ENCODE peak calls at places on chromosomes 1 and 21, in seven cellular contexts. F is H1, S is H9, T is mesendoderm, G is neuronal stem cell, J is mesenchymal stem cell, V is trophoblast cell. I is an unnamed sample.
A peak's percentile ranks its signal among the peaks of the same experiment; 100 is the strongest.

GRCh38 chr1:24086466-24086865 is 25.5 kb downstream of the MYOM3 start:
- DNase-seq in J (no peak), V (no peak), F (no peak), G (no peak), T (no peak), S (no peak), I (no peak)

GRCh38 chr1:234902774-234903173 is 225.9 kb downstream of the TOMM20 start:
- DNase-seq in F (no peak), J (no peak), T (no peak), G (no peak), V (no peak), S (no peak), I (no peak)

GRCh38 chr1:233183226-233184020 is 112.1 kb downstream of the PCNX2 start:
- DNase-seq in F (no peak), V (no peak), S (no peak), T (peak; percentile 81), J (peak; percentile 58), G (peak; percentile 9), I (peak; percentile 63)

GRCh38 chr1:187517508-187517907 is 688.8 kb downstream of the PLA2G4A start:
- DNase-seq in G (no peak), T (no peak), J (no peak), F (no peak), S (no peak), V (no peak), I (no peak)

GRCh38 chr1:51373898-51374297 is 43.5 kb upstream of the TTC39A start:
- DNase-seq in S (no peak), T (no peak), V (no peak), J (no peak), G (no peak), F (no peak), I (peak; percentile 5)

GRCh38 chr1:6580588-6581270 is 935 bp downstream of the ZBTB48 start:
- DNase-seq in G (no peak), V (no peak), T (peak; percentile 46), J (peak; percentile 63), F (no peak), S (no peak), I (no peak)

GRCh38 chr1:19006000-19006399 is 49.5 kb upstream of the IFFO2 start:
- DNase-seq in T (peak; percentile 48), S (peak; percentile 67), V (no peak), G (no peak), J (no peak), F (no peak), I (no peak)

GRCh38 chr21:44018813-44019567 is 6.9 kb downstream of the TRAPPC10 start:
- DNase-seq in S (no peak), T (no peak), V (no peak), J (no peak), G (no peak), F (no peak), I (no peak)

GRCh38 chr1:223137402-223138100 is 5.5 kb downstream of the TLR5 start:
- DNase-seq in S (no peak), T (no peak), F (no peak), G (no peak), V (peak; percentile 18), J (peak; percentile 75), I (peak; percentile 39)

GRCh38 chr1:234716907-234717375 is 107.0 kb upstream of the IRF2BP2 start:
- DNase-seq in S (no peak), G (no peak), F (no peak), V (no peak), T (no peak), J (peak; percentile 59), I (no peak)

GRCh38 chr1:215677112-215677511 is 110.0 kb downstream of the KCTD3 start:
- DNase-seq in S (no peak), F (no peak), G (no peak), V (no peak), J (no peak), T (no peak), I (no peak)

GRCh38 chr1:18792747-18793146 is 66.7 kb downstream of the TAS1R2 start:
- DNase-seq in G (no peak), T (no peak), V (no peak), F (no peak), S (no peak), J (no peak), I (no peak)

GRCh38 chr1:84668185-84668584 is 22.1 kb downstream of the SSX2IP start:
- DNase-seq in F (no peak), J (no peak), T (peak; percentile 39), V (no peak), S (no peak), G (no peak), I (no peak)

GRCh38 chr1:188462837-188463236 is 1634.1 kb downstream of the PLA2G4A start:
- DNase-seq in T (no peak), J (no peak), S (no peak), F (no peak), G (no peak), V (no peak), I (no peak)

GRCh38 chr1:155909894-155910293 is 1.3 kb downstream of the RIT1 start:
- DNase-seq in S (no peak), J (peak; percentile 78), T (peak; percentile 38), G (no peak), V (peak; percentile 82), F (no peak), I (peak; percentile 65)

GRCh38 chr21:27725916-27726315 is 759.0 kb upstream of the ADAMTS5 start:
- DNase-seq in T (no peak), J (peak; percentile 78), V (no peak), G (no peak), S (no peak), F (no peak), I (peak; percentile 45)

GRCh38 chr1:212186427-212187207 is 98.6 kb upstream of the PPP2R5A start:
- DNase-seq in J (no peak), S (no peak), V (no peak), T (no peak), G (no peak), F (no peak), I (no peak)

GRCh38 chr21:33587792-33588484 is 546 bp downstream of the DONSON start:
- DNase-seq in T (peak; percentile 51), G (peak; percentile 23), S (peak; percentile 44), J (peak; percentile 52), V (peak; percentile 1), F (no peak), I (peak; percentile 20)

GRCh38 chr1:154170547-154171221 is 15.8 kb upstream of the NUP210L start:
- DNase-seq in J (no peak), S (no peak), F (no peak), G (no peak), T (no peak), V (no peak), I (no peak)

GRCh38 chr1:100868364-100868995 is 26.2 kb downstream of the EXTL2 start:
- DNase-seq in V (no peak), G (peak; percentile 14), S (no peak), J (peak; percentile 59), T (peak; percentile 25), F (no peak), I (peak; percentile 70)

GRCh38 chr1:8844421-8845063 is 27.1 kb upstream of the RERE start:
- DNase-seq in F (no peak), S (no peak), V (no peak), J (peak; percentile 61), G (no peak), T (no peak), I (no peak)

GRCh38 chr1:214573386-214574358 is 22.3 kb upstream of the PTPN14 start:
- DNase-seq in J (no peak), V (peak; percentile 21), T (no peak), F (no peak), G (no peak), S (no peak), I (no peak)

GRCh38 chr1:214568328-214568727 is 16.9 kb upstream of the PTPN14 start:
- DNase-seq in J (no peak), F (no peak), T (no peak), G (no peak), V (no peak), S (no peak), I (peak; percentile 49)

GRCh38 chr1:214569357-214570004 is 18.1 kb upstream of the PTPN14 start:
- DNase-seq in V (no peak), F (no peak), S (no peak), J (peak; percentile 36), T (no peak), G (no peak), I (peak; percentile 82)

GRCh38 chr1:214570442-214570841 is 19.0 kb upstream of the PTPN14 start:
- DNase-seq in F (no peak), S (no peak), V (peak; percentile 16), J (peak; percentile 77), G (no peak), T (no peak), I (peak; percentile 90)

DNA sequence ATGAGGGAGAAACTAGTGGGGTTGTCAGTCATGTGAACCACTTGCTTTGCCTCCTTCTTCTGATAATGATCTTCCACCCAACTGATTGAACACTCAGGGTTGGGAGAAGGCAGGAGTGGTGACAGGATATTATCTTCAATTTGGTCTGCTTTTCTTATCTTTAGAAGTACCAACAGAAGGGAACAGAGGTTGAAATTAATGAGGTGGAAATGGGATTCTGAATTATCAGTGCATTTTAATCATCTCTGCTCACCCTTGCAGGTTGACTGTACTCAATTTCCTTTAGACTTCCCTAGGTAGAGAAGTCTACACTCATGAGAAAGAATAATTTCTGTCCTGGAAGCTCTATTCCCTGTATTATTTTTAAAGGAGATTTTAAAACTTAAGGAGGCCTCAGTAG is 19.9 kb upstream of the PTPN14 start:
- DNase-seq in F (no peak), J (no peak), V (no peak), T (peak; percentile 75), S (no peak), G (no peak), I (no peak)
- H2BK120ac ChIP-seq in F (no peak overlapping the region), J (no peak overlapping the region), V (no peak overlapping the region), T (no peak overlapping the region), S (no peak overlapping the region), G (no peak overlapping the region), I (peak overlapping the region; percentile 67)

GRCh38 chr1:200042437-200043329 is 15.2 kb downstream of the NR5A2 start:
- DNase-seq in V (no peak), F (no peak), T (peak; percentile 76), J (peak; percentile 25), S (peak; percentile 40), G (peak; percentile 37), I (no peak)
- H2BK120ac ChIP-seq in V (no peak overlapping the region), F (no peak overlapping the region), T (no peak overlapping the region), J (no peak overlapping the region), S (no peak overlapping the region), G (no peak overlapping the region), I (no peak overlapping the region)

DNA sequence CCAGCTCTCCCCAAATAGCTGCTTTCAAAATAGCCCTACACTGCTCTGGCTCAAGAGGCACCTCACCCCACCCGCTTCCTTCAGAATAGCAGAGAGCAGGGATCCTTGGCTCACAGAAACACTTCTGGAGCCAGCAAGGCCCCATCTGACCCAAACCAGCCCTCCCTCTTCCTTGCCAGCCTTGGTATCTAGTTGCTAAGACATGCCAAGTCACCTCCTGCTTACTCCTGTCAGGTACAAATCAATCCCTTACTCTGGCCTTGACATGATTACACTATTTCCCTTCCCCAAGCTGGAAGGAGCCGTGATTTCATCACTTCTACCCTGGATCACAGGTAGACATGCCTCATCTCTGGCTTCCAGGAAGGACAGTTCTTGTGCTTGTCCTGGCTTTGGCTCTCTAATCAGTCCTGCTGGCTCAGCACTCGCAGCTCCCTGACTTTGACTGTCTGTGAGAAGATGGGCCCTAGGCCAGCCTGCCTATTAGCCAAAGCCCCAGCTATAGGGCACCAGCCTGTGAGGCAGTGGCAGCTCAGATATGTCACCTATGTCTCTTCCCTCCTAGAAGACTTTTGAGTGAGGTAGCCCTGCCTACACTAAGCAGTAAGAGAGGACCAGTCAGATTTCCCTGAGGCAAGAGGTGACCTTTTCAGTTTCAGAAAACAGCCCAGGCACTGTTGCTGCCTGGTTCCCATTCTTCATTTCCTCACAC is 8.9 kb upstream of the MUTYH start:
- DNase-seq in F (no peak), T (peak; percentile 31), S (no peak), V (peak; percentile 10), J (no peak), G (no peak), I (no peak)
- H2BK120ac ChIP-seq in F (no peak overlapping the region), T (no peak overlapping the region), S (no peak overlapping the region), V (no peak overlapping the region), J (no peak overlapping the region), G (no peak overlapping the region), I (no peak overlapping the region)

GRCh38 chr1:226627924-226628623 is 79.5 kb downstream of the STUM start:
- DNase-seq in V (no peak), T (no peak), G (no peak), J (no peak), S (no peak), F (no peak), I (no peak)
- H2BK120ac ChIP-seq in V (no peak overlapping the region), T (no peak overlapping the region), G (no peak overlapping the region), J (no peak overlapping the region), S (no peak overlapping the region), F (no peak overlapping the region), I (no peak overlapping the region)

I was measured in IMR-90.